ENCODE peak calls at places on chromosomes 5 and 9, in ten cellular contexts. B, J, Y, G, N, Z, D, T, H and S are unnamed samples.

GRCh38 chr5:139742173-139742903 is 53.3 kb upstream of the PSD2 start:
- DNase-seq in H (no peak), B (no peak), G (no peak), Z (no peak), D (no peak), T (no peak), Y (no peak), N (no peak), J (no peak), S (no peak)

GRCh38 chr9:79661926-79662552 is 90.3 kb downstream of the TLE4 start:
- DNase-seq in B (no peak), J (no peak), N (no peak), T (no peak), Z (no peak), G (no peak), Y (no peak), H (no peak), D (no peak), S (no peak)

GRCh38 chr5:128083811-128084227 is 253 bp downstream of the SLC12A2 start:
- DNase-seq in N (peak), D (peak), B (no peak), Y (peak), T (no peak), G (no peak), J (no peak), Z (no peak), H (no peak), S (no peak)

GRCh38 chr9:112012026-112012902 is 115.7 kb downstream of the UGCG start:
- DNase-seq in Y (peak), G (peak), T (peak), B (peak), Z (peak), J (peak), N (peak), H (peak), D (peak), S (peak)

GRCh38 chr9:95316794-95317118 is 753 bp downstream of the FANCC start:
- DNase-seq in T (peak), N (peak), B (peak), D (peak), G (peak), Z (peak), Y (peak), J (peak), H (peak), S (peak)

GRCh38 chr9:136297766-136298735 is 5.8 kb downstream of the CCDC187 start:
- DNase-seq in T (peak), D (no peak), H (no peak), G (no peak), B (no peak), Y (no peak), J (peak), N (no peak), Z (no peak), S (no peak)

GRCh38 chr9:969693-970309 is 6.7 kb upstream of the DMRT3 start:
- DNase-seq in B (no peak), T (no peak), H (no peak), J (no peak), N (no peak), Y (no peak), G (no peak), Z (no peak), D (no peak), S (no peak)

GRCh38 chr9:221989-222776 is 7.5 kb downstream of the DOCK8 start:
- DNase-seq in D (no peak), B (no peak), H (no peak), J (no peak), N (no peak), T (no peak), G (no peak), Y (no peak), Z (no peak), S (no peak)

GRCh38 chr5:68242743-68243142 is 27.2 kb downstream of the PIK3R1 start:
- DNase-seq in Y (peak), Z (no peak), J (no peak), D (no peak), H (no peak), G (no peak), T (no peak), N (no peak), B (no peak), S (no peak)

GRCh38 chr9:95504053-95504963 is 12.5 kb downstream of the PTCH1 start:
- DNase-seq in H (no peak), D (peak), J (peak), N (no peak), B (no peak), G (peak), Y (peak), Z (no peak), T (no peak), S (peak)

GRCh38 chr5:93267276-93267675 is 313.7 kb downstream of the NR2F1-AS1 start:
- DNase-seq in Y (no peak), B (no peak), J (no peak), Z (no peak), G (no peak), T (no peak), N (no peak), D (no peak), H (no peak), S (no peak)

GRCh38 chr5:111512406-111513174 is at the start of gene STARD4:
- DNase-seq in Y (peak), D (peak), G (peak), H (peak), T (peak), Z (peak), B (peak), N (peak), J (peak), S (peak)
- TF ChIP-seq POLR2A in Y (peak), D (peak), G (peak), H (peak), T (peak), Z (no peak), B (no peak), N (no peak), J (no peak), S (peak)

DNA sequence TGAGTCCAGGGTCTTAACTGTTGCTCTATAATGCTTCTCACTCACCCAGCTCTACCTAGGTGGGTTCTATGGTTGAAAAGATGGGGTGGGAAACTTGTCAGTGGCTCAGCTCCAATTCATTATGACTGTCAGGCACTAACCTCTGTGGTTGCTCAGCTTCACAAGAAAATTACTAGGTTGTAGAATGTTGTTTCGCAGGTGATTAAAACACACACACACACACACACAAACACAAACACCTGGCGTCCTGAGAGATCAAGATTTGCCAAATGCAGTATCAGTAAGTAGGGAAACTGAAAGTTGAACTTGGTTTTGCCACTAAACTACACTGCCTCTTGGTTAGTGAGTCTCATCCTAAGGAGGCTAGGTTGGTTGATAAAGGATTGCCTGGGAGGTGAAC is 2.8 kb downstream of the MCCC2 start:
- DNase-seq in G (no peak), T (no peak), J (no peak), Z (no peak), D (no peak), H (no peak), Y (no peak), N (no peak), B (no peak), S (no peak)
- H3K4me3 ChIP-seq in G (no peak), T (no peak), J (no peak), Z (peak), D (no peak), H (no peak), Y (no peak), N (no peak), B (no peak), S (no peak)

GRCh38 chr5:172857982-172858381 is 23.9 kb downstream of the ERGIC1 start:
- DNase-seq in Z (no peak), G (no peak), Y (no peak), N (no peak), B (no peak), T (peak), D (no peak), J (no peak), H (no peak), S (no peak)
- TF ChIP-seq POLR2A in Z (no peak), G (no peak), Y (no peak), N (no peak), B (no peak), T (no peak), D (no peak), J (no peak), H (no peak), S (no peak)

GRCh38 chr9:83977196-83977595 is 2.8 kb downstream of the HNRNPK start:
- DNase-seq in B (no peak), N (no peak), Y (no peak), T (no peak), J (no peak), Z (no peak), G (no peak), D (no peak), H (no peak), S (no peak)
- H3K4me3 ChIP-seq in B (no peak), N (peak), Y (no peak), T (no peak), J (peak), Z (peak), G (no peak), D (peak), H (no peak), S (no peak)

DNA sequence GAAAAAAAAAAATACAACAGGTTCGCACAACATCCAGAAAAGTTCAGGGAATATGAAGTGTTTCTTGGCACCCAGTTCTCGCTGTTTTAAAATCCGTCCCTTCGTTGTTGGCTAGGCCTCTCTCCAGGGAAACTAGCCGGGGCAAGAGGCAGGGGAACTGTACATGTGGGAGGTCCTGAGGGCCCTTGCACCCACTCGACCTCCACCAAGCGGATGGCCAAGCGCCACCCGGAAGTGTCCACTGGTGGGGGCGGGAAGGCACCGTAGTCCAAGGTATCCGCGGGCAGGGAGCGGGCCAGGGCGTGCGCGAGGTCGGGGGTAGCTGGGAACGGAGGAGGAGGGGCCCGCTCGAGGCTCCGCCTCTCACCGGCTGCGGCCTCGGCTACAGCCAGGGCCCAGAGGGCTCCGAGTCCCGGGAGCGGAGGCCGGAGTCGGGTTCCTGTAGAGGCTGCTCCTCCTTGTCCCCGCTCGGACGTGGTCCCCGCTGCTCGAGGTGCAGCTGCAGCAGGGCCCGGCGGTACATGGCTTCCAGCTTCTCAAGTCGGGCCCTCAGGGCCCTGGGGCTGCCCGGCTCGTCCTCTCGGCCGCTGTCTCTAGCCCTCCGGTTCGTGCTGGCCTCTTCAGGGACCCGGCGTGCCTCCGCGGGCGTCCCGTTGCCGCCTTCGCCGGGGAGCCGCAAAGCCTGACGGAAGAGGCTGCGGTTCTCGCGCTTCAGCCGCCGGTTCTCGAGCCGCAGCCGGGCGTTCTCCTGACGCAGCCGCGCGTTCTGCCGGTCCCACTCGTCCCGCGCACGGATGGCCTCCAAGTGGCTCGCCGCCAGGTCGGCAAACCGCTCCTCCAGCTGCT is 720 bp downstream of the TUSC1 start:
- DNase-seq in D (peak), G (peak), T (peak), Z (peak), B (no peak), H (peak), N (peak), Y (peak), J (peak), S (peak)
- TF ChIP-seq POLR2A in D (peak), G (peak), T (peak), Z (no peak), B (no peak), H (peak), N (peak), Y (no peak), J (no peak), S (peak)

DNA sequence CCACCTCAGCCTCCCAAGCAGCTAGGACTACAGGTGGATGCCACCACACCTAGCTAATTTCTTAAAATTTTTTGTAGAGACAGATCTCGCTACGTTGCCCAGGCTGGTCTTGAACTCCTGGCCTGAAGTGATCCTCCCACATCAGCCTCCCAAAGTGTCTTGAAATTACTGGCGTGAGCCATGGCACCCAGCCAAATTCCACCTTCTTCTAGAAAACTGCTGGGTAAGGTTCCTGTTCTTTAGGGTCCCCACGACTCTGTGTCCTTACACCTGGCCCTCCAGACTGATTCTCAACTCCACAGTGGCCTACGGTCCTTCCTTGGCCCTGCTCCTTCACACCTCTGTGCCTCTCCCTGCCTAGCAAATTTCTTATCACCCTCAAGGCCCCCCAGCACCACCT is 1.9 kb downstream of the MAPK9 start:
- DNase-seq in J (no peak), N (no peak), H (no peak), Z (no peak), G (no peak), B (no peak), D (no peak), Y (no peak), T (no peak), S (peak)
- H3K4me3 ChIP-seq in J (no peak), N (no peak), H (no peak), Z (peak), G (no peak), B (no peak), D (no peak), Y (no peak), T (no peak), S (no peak)